ENCODE peak calls at places on chromosomes 3 and 15, in eight cellular contexts. U is GM12864, B is D341Med, C is A549, K is neural crest cell, W is hepatocyte, T is EH, H is Daoy. D is an unnamed sample.

GRCh38 chr3:62161306-62161705 is 212.0 kb downstream of the FEZF2 start:
- DNase-seq in U (no peak), B (no peak), C (no peak), K (no peak), W (no peak), T (peak; percentile 37), H (no peak), D (no peak)

GRCh38 chr3:140942221-140943104 is 827 bp downstream of the SLC25A36 start:
- DNase-seq in U (no peak), B (peak; percentile 69), C (peak; percentile 69), K (peak; percentile 61), W (peak; percentile 82), T (peak; percentile 66), H (peak; percentile 76), D (peak; percentile 83)

GRCh38 chr3:172132159-172132586 is 92.8 kb downstream of the FNDC3B start:
- DNase-seq in U (no peak), B (no peak), C (no peak), K (no peak), W (no peak), T (no peak), H (no peak), D (no peak)

GRCh38 chr15:46872591-46872990 is 844.7 kb upstream of the SEMA6D start:
- DNase-seq in U (no peak), B (no peak), C (no peak), K (no peak), W (no peak), T (no peak), H (no peak), D (no peak)

GRCh38 chr15:30872341-30872748 is 31.4 kb upstream of the FAN1 start:
- DNase-seq in U (no peak), B (no peak), C (no peak), K (no peak), W (no peak), T (no peak), H (peak; percentile 32), D (peak; percentile 3)

GRCh38 chr15:48500595-48500994 is 144.9 kb downstream of the FBN1 start:
- DNase-seq in U (no peak), B (no peak), C (no peak), K (no peak), W (no peak), T (peak; percentile 70), H (no peak), D (no peak)

GRCh38 chr3:141505166-141505565 is 18.3 kb downstream of the RASA2 start:
- DNase-seq in U (no peak), B (no peak), C (no peak), K (no peak), W (no peak), T (no peak), H (no peak), D (no peak)

GRCh38 chr15:100832178-100832942 is 47.3 kb upstream of the ALDH1A3 start:
- DNase-seq in U (no peak), B (no peak), C (no peak), K (no peak), W (no peak), T (no peak), H (no peak), D (peak; percentile 32)

GRCh38 chr3:166752214-166752613 is 627.9 kb downstream of the ZBBX start:
- DNase-seq in U (no peak), B (no peak), C (no peak), K (no peak), W (no peak), T (no peak), H (no peak), D (no peak)

GRCh38 chr3:36647423-36647853 is 116.9 kb downstream of the DCLK3 start:
- DNase-seq in U (no peak), B (no peak), C (peak; percentile 44), K (no peak), W (no peak), T (peak; percentile 25), H (no peak), D (no peak)

GRCh38 chr15:90191795-90192494 is 9.2 kb upstream of the SEMA4B start:
- DNase-seq in U (peak; percentile 51), B (peak; percentile 55), C (peak; percentile 92), K (no peak), W (peak; percentile 89), T (peak; percentile 41), H (peak; percentile 60), D (peak; percentile 67)

GRCh38 chr3:56157693-56158092 is 310.6 kb downstream of the ERC2 start:
- DNase-seq in U (peak; percentile 1), B (no peak), C (no peak), K (no peak), W (no peak), T (peak; percentile 62), H (peak; percentile 61), D (no peak)

GRCh38 chr15:76795217-76795616 is 109.9 kb downstream of the SCAPER start:
- DNase-seq in U (no peak), B (no peak), C (no peak), K (no peak), W (no peak), T (no peak), H (no peak), D (no peak)